ENCODE peak calls at places on chromosomes 6 and 20, in five cellular contexts. O is AG04450, X is fibroblast of lung, U is HCT116, M is tibial artery. R is an unnamed sample.

GRCh38 chr20:8764289-8764962 is 304.5 kb upstream of the PLCB4 start:
- DNase-seq in X (peak; percentile 19), O (no peak), U (no peak), M (no peak), R (no peak)

GRCh38 chr20:11436113-11436890 is 481.4 kb upstream of the BTBD3 start:
- DNase-seq in U (no peak), O (no peak), X (no peak), M (no peak), R (no peak)

GRCh38 chr20:19756756-19757486 is 1.1 kb upstream of the RIN2 start:
- DNase-seq in X (no peak), U (no peak), M (no peak), O (no peak), R (peak; percentile 56)

GRCh38 chr6:52675372-52675771 is 4.5 kb downstream of the TMEM14A start:
- DNase-seq in U (no peak), X (no peak), O (no peak), M (no peak), R (no peak)

GRCh38 chr6:44983467-44984365 is 344.4 kb upstream of the RUNX2 start:
- DNase-seq in U (no peak), M (no peak), O (no peak), X (no peak), R (no peak)

GRCh38 chr6:25882066-25882496 is 8.0 kb upstream of the SLC17A3 start:
- DNase-seq in X (no peak), U (no peak), O (no peak), M (no peak), R (no peak)

GRCh38 chr6:169975286-169975685 is 223.9 kb downstream of the ERMARD start:
- DNase-seq in X (no peak), O (no peak), U (no peak), M (peak; percentile 38), R (peak; percentile 81)

GRCh38 chr6:130575557-130575956 is 209.7 kb downstream of the TMEM200A start:
- DNase-seq in X (no peak), U (no peak), O (no peak), M (no peak), R (no peak)

GRCh38 chr6:81708306-81708705 is 44.2 kb downstream of the TENT5A start:
- DNase-seq in U (no peak), O (no peak), M (no peak), X (no peak), R (no peak)

GRCh38 chr6:116410945-116411623 is 40.3 kb downstream of the DSE start:
- DNase-seq in O (no peak), U (no peak), X (peak; percentile 71), M (no peak), R (no peak)

GRCh38 chr6:82178084-82178758 is 69.3 kb downstream of the IBTK start:
- DNase-seq in M (no peak), O (no peak), X (peak; percentile 65), U (no peak), R (no peak)

GRCh38 chr6:160678230-160678629 is 14.2 kb upstream of the LPA start:
- DNase-seq in U (no peak), X (no peak), O (no peak), M (no peak), R (no peak)

GRCh38 chr20:6626805-6627204 is 140.7 kb upstream of the BMP2 start:
- DNase-seq in M (no peak), U (no peak), O (no peak), X (no peak), R (no peak)

GRCh38 chr20:34771680-34772081 is 53.8 kb downstream of the NCOA6 start:
- DNase-seq in X (peak; percentile 12), M (no peak), U (no peak), O (no peak), R (no peak)

GRCh38 chr6:156437084-156437879 is 339.9 kb upstream of the ARID1B start:
- DNase-seq in U (no peak), O (no peak), X (no peak), M (no peak), R (no peak)

GRCh38 chr6:46246081-46246480 is 75.3 kb upstream of the ENPP5 start:
- DNase-seq in M (no peak), O (no peak), U (no peak), X (no peak), R (no peak)

GRCh38 chr6:56786256-56786655 is 143.6 kb upstream of the DST start:
- DNase-seq in U (no peak), M (no peak), O (no peak), X (no peak), R (no peak)

GRCh38 chr6:137571854-137572253 is 77.7 kb upstream of the OLIG3 start:
- DNase-seq in U (peak; percentile 59), O (no peak), X (no peak), M (no peak), R (no peak)

GRCh38 chr20:21653628-21654027 is 51.8 kb upstream of the PAX1 start:
- DNase-seq in O (no peak), U (no peak), X (no peak), M (no peak), R (no peak)

GRCh38 chr20:51886341-51886740 is 84.0 kb upstream of the SALL4 start:
- DNase-seq in O (no peak), M (no peak), X (no peak), U (no peak), R (no peak)

GRCh38 chr20:58407966-58408557 is 19.0 kb downstream of the VAPB start:
- DNase-seq in U (no peak), M (no peak), O (no peak), X (no peak), R (no peak)

GRCh38 chr20:58405504-58406291 is 16.7 kb downstream of the VAPB start:
- DNase-seq in M (no peak), U (no peak), X (no peak), O (no peak), R (no peak)

GRCh38 chr20:58408603-58409246 is 19.7 kb downstream of the VAPB start:
- DNase-seq in X (no peak), O (no peak), M (no peak), U (no peak), R (no peak)

GRCh38 chr20:58407201-58407873 is 18.3 kb downstream of the VAPB start:
- DNase-seq in O (no peak), M (no peak), X (peak; percentile 33), U (no peak), R (no peak)

GRCh38 chr20:58406422-58407001 is 17.5 kb downstream of the VAPB start:
- DNase-seq in O (no peak), U (no peak), M (no peak), X (no peak), R (no peak)
- H3K4me3 ChIP-seq in O (no peak overlapping the region), U (no peak overlapping the region), M (no peak overlapping the region), X (no peak overlapping the region), R (no peak overlapping the region)

GRCh38 chr20:52975024-52975732 is 3.0 kb downstream of the TSHZ2 start:
- DNase-seq in M (no peak), O (no peak), U (no peak), X (no peak), R (no peak)
- H3K4me3 ChIP-seq in M (peak overlapping the region; percentile 26), O (no peak overlapping the region), U (no peak overlapping the region), X (no peak overlapping the region), R (no peak overlapping the region)

GRCh38 chr20:58906894-58907293 is 54.4 kb downstream of the GNAS start:
- DNase-seq in X (peak; percentile 70), U (no peak), M (no peak), O (no peak), R (no peak)
- H3K4me3 ChIP-seq in X (peak overlapping the region; percentile 14), U (no peak overlapping the region), M (peak overlapping the region; percentile 33), O (no peak overlapping the region), R (no peak overlapping the region)

DNA sequence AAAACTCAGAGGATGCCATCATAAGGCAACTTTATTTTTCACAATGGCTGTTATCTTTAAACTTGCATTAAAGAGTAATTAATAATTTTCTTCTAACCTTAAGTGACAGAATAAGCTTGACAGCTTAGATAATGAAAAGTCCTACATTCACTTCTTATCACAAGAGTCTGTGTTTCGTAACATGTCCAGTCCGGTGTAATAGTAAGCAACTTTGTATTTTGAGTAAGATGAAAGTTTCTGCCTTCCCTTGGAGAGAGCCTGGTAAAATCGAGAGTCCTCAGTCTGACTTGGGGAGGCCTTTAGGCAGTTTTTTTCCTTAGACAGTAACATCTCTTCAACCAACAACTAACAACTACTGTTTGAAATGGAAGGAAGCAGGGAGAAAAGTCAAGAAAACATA is 195.6 kb downstream of the GRM1 start:
- DNase-seq in M (no peak), U (no peak), X (no peak), O (no peak), R (no peak)
- H3K4me3 ChIP-seq in M (no peak overlapping the region), U (no peak overlapping the region), X (no peak overlapping the region), O (no peak overlapping the region), R (no peak overlapping the region)

DNA sequence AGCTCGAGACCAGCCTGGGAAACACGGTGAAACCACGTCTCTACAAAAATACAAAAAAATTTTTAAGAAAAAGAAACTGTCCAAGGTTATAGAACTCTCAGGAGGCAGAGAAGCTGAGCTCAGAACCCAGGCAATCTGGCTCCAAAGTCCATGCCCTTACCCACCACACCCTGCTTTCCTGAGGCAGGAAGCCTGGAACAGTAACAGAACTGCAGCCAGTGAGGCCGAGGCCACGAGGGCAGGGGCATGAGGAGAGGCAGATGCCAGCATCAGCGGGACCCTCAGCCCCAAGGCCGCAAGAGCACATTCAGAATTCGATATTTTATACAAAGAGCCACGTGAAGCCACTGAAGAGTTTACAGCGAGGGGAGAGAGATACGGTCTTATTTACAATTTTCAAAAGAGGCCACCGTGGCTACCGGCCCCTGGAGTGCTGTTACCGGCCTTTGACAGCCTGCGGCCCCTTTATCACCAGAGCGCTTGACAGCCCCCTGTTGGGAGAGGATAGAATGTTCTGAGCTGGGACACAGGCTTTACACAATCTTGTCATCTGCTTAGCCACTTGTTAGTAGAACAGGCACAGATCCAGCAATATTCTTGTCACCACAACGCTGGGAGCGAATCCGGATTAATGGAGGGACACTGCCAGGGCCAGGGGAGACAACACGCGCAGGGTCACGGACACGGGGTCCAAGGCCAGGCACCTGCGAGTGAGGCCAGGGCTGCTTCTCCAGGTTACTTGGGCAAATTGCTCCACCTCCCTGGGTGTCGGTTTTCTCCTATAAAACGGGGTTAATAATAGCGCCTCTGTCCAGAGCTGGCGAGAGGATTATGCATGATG is 5.6 kb downstream of the SPATA2 start:
- DNase-seq in X (no peak), O (no peak), U (no peak), M (peak; percentile 56), R (no peak)
- H3K4me3 ChIP-seq in X (no peak overlapping the region), O (no peak overlapping the region), U (no peak overlapping the region), M (no peak overlapping the region), R (no peak overlapping the region)

GRCh38 chr20:61822396-61822795 is 243.3 kb downstream of the TAF4 start:
- DNase-seq in U (no peak), X (no peak), M (no peak), O (no peak), R (no peak)
- H3K4me3 ChIP-seq in U (no peak overlapping the region), X (no peak overlapping the region), M (no peak overlapping the region), O (no peak overlapping the region), R (no peak overlapping the region)

GRCh38 chr20:1301031-1301529 is 27.9 kb downstream of the SDCBP2 start:
- DNase-seq in O (no peak), X (peak; percentile 53), M (peak; percentile 35), U (peak; percentile 18), R (no peak)
- H3K4me3 ChIP-seq in O (no peak overlapping the region), X (no peak overlapping the region), M (no peak overlapping the region), U (no peak overlapping the region), R (no peak overlapping the region)

R was measured in lower leg skin.